ENCODE peak calls at places on chromosomes 2 and 18, in four cellular contexts. One of them, this sample, is unnamed.

GRCh38 chr18:24558403-24558802 is 98.0 kb downstream of the HRH4 start:
- DNase-seq in T-helper 22 cell: no peak
- DNase-seq in RWPE2: no peak
- DNase-seq in amniotic stem cell: no peak
- DNase-seq in this sample: no peak

GRCh38 chr2:6203297-6203959 is 511.2 kb downstream of the SOX11 start:
- DNase-seq in T-helper 22 cell: no peak
- DNase-seq in RWPE2: no peak
- DNase-seq in amniotic stem cell: no peak
- DNase-seq in this sample: peak; percentile 7

GRCh38 chr2:190069936-190070696 is 7.6 kb upstream of the MSTN start:
- DNase-seq in T-helper 22 cell: no peak
- DNase-seq in RWPE2: no peak
- DNase-seq in amniotic stem cell: peak; percentile 51
- DNase-seq in this sample: peak; percentile 90

GRCh38 chr2:206267567-206267966 is 6.9 kb upstream of the ZDBF2 start:
- DNase-seq in T-helper 22 cell: no peak
- DNase-seq in RWPE2: no peak
- DNase-seq in amniotic stem cell: no peak
- DNase-seq in this sample: no peak

GRCh38 chr2:6973895-6974545 is 56.8 kb downstream of the RNF144A start:
- DNase-seq in T-helper 22 cell: no peak
- DNase-seq in RWPE2: no peak
- DNase-seq in amniotic stem cell: no peak
- DNase-seq in this sample: peak; percentile 62

GRCh38 chr2:195535911-195536522 is 121.0 kb upstream of the SLC39A10 start:
- DNase-seq in T-helper 22 cell: peak; percentile 48
- DNase-seq in RWPE2: no peak
- DNase-seq in amniotic stem cell: no peak
- DNase-seq in this sample: no peak

GRCh38 chr2:84897773-84898172 is 7.7 kb upstream of the TMSB10 start:
- DNase-seq in T-helper 22 cell: no peak
- DNase-seq in RWPE2: no peak
- DNase-seq in amniotic stem cell: no peak
- DNase-seq in this sample: no peak

GRCh38 chr2:11746807-11747459 is 501 bp downstream of the LPIN1 start:
- DNase-seq in T-helper 22 cell: no peak
- DNase-seq in RWPE2: no peak
- DNase-seq in amniotic stem cell: peak; percentile 45
- DNase-seq in this sample: no peak

GRCh38 chr2:28821295-28821958 is 10.8 kb downstream of the SPDYA start:
- DNase-seq in T-helper 22 cell: peak; percentile 16
- DNase-seq in RWPE2: no peak
- DNase-seq in amniotic stem cell: no peak
- DNase-seq in this sample: peak; percentile 44

GRCh38 chr18:63098014-63098981 is 221.3 kb downstream of the BCL2 start:
- DNase-seq in T-helper 22 cell: no peak
- DNase-seq in RWPE2: no peak
- DNase-seq in amniotic stem cell: no peak
- DNase-seq in this sample: no peak

GRCh38 chr2:238938460-238939055 is 90.7 kb downstream of the TWIST2 start:
- DNase-seq in T-helper 22 cell: no peak
- DNase-seq in RWPE2: no peak
- DNase-seq in amniotic stem cell: no peak
- DNase-seq in this sample: no peak

GRCh38 chr18:26405190-26405781 is 143.1 kb downstream of the KCTD1 start:
- DNase-seq in T-helper 22 cell: no peak
- DNase-seq in RWPE2: no peak
- DNase-seq in amniotic stem cell: peak; percentile 7
- DNase-seq in this sample: no peak

GRCh38 chr2:8193146-8193545 is 488.7 kb upstream of the ID2 start:
- DNase-seq in T-helper 22 cell: no peak
- DNase-seq in RWPE2: no peak
- DNase-seq in amniotic stem cell: no peak
- DNase-seq in this sample: no peak

GRCh38 chr2:221465776-221466175 is 106.3 kb downstream of the EPHA4 start:
- DNase-seq in T-helper 22 cell: no peak
- DNase-seq in RWPE2: no peak
- DNase-seq in amniotic stem cell: no peak
- DNase-seq in this sample: no peak

GRCh38 chr2:120534457-120534856 is 188.5 kb downstream of the INHBB start:
- DNase-seq in T-helper 22 cell: no peak
- DNase-seq in RWPE2: no peak
- DNase-seq in amniotic stem cell: no peak
- DNase-seq in this sample: no peak

GRCh38 chr18:67145586-67146292 is 370.8 kb downstream of the DSEL start:
- DNase-seq in T-helper 22 cell: no peak
- DNase-seq in RWPE2: no peak
- DNase-seq in amniotic stem cell: no peak
- DNase-seq in this sample: no peak

GRCh38 chr2:184611221-184612085 is 13.1 kb downstream of the ZNF804A start:
- DNase-seq in T-helper 22 cell: no peak
- DNase-seq in RWPE2: no peak
- DNase-seq in amniotic stem cell: peak; percentile 19
- DNase-seq in this sample: no peak

GRCh38 chr2:189409647-189410046 is 31.6 kb upstream of the WDR75 start:
- DNase-seq in T-helper 22 cell: no peak
- DNase-seq in RWPE2: no peak
- DNase-seq in amniotic stem cell: no peak
- DNase-seq in this sample: no peak

GRCh38 chr2:221346411-221346810 is 225.7 kb downstream of the EPHA4 start:
- DNase-seq in T-helper 22 cell: no peak
- DNase-seq in RWPE2: no peak
- DNase-seq in amniotic stem cell: no peak
- DNase-seq in this sample: no peak